ENCODE peak calls at places on chromosome 21, in seven cellular contexts. One of them, this sample, is unnamed.

GRCh38 chr21:42721341-42721824 is 68.0 kb downstream of the PDE9A start:
- DNase-seq in sigmoid colon: peak
- DNase-seq in IMR-90: no peak
- DNase-seq in lower leg skin: peak
- DNase-seq in gastrocnemius medialis: no peak
- DNase-seq in K562: no peak
- DNase-seq in esophagus muscularis mucosa: no peak
- DNase-seq in this sample: peak

GRCh38 chr21:41369105-41369914 is 7.5 kb downstream of the MX2 start:
- DNase-seq in sigmoid colon: peak
- DNase-seq in IMR-90: no peak
- DNase-seq in lower leg skin: peak
- DNase-seq in gastrocnemius medialis: no peak
- DNase-seq in K562: no peak
- DNase-seq in esophagus muscularis mucosa: no peak
- DNase-seq in this sample: no peak

GRCh38 chr21:14959343-14959742 is 105.5 kb downstream of the NRIP1 start:
- DNase-seq in sigmoid colon: no peak
- DNase-seq in IMR-90: peak
- DNase-seq in lower leg skin: no peak
- DNase-seq in gastrocnemius medialis: no peak
- DNase-seq in K562: no peak
- DNase-seq in esophagus muscularis mucosa: no peak
- DNase-seq in this sample: no peak

GRCh38 chr21:29812947-29813346 is 126.8 kb downstream of the GRIK1 start:
- DNase-seq in sigmoid colon: no peak
- DNase-seq in IMR-90: no peak
- DNase-seq in lower leg skin: no peak
- DNase-seq in gastrocnemius medialis: no peak
- DNase-seq in K562: no peak
- DNase-seq in esophagus muscularis mucosa: no peak
- DNase-seq in this sample: no peak

GRCh38 chr21:46057710-46058241 is 40.1 kb upstream of the COL6A2 start:
- DNase-seq in sigmoid colon: peak
- DNase-seq in IMR-90: no peak
- DNase-seq in lower leg skin: peak
- DNase-seq in gastrocnemius medialis: no peak
- DNase-seq in K562: no peak
- DNase-seq in esophagus muscularis mucosa: no peak
- DNase-seq in this sample: no peak

GRCh38 chr21:35696644-35697043 is 363.7 kb downstream of the SETD4 start:
- DNase-seq in sigmoid colon: no peak
- DNase-seq in IMR-90: no peak
- DNase-seq in lower leg skin: no peak
- DNase-seq in gastrocnemius medialis: no peak
- DNase-seq in K562: no peak
- DNase-seq in esophagus muscularis mucosa: no peak
- DNase-seq in this sample: no peak

GRCh38 chr21:46124926-46125845 is 27.3 kb downstream of the COL6A2 start:
- DNase-seq in sigmoid colon: peak
- DNase-seq in IMR-90: no peak
- DNase-seq in lower leg skin: peak
- DNase-seq in gastrocnemius medialis: peak
- DNase-seq in K562: no peak
- DNase-seq in esophagus muscularis mucosa: no peak
- DNase-seq in this sample: peak

GRCh38 chr21:19853061-19853460 is 1145.1 kb upstream of the NCAM2 start:
- DNase-seq in sigmoid colon: no peak
- DNase-seq in IMR-90: no peak
- DNase-seq in lower leg skin: no peak
- DNase-seq in gastrocnemius medialis: no peak
- DNase-seq in K562: no peak
- DNase-seq in esophagus muscularis mucosa: no peak
- DNase-seq in this sample: no peak

GRCh38 chr21:45596704-45597318 is 46.7 kb upstream of the PCBP3 start:
- DNase-seq in sigmoid colon: peak
- DNase-seq in IMR-90: peak
- DNase-seq in lower leg skin: peak
- DNase-seq in gastrocnemius medialis: peak
- DNase-seq in K562: peak
- DNase-seq in esophagus muscularis mucosa: no peak
- DNase-seq in this sample: peak

GRCh38 chr21:30072496-30072895 is 94.1 kb downstream of the CLDN17 start:
- DNase-seq in sigmoid colon: no peak
- DNase-seq in IMR-90: no peak
- DNase-seq in lower leg skin: no peak
- DNase-seq in gastrocnemius medialis: no peak
- DNase-seq in K562: no peak
- DNase-seq in esophagus muscularis mucosa: no peak
- DNase-seq in this sample: peak

GRCh38 chr21:42232176-42232825 is 13.4 kb downstream of the ABCG1 start:
- DNase-seq in sigmoid colon: peak
- DNase-seq in IMR-90: no peak
- DNase-seq in lower leg skin: no peak
- DNase-seq in gastrocnemius medialis: no peak
- DNase-seq in K562: no peak
- DNase-seq in esophagus muscularis mucosa: no peak
- DNase-seq in this sample: no peak

GRCh38 chr21:46594276-46594675 is 10.6 kb downstream of the S100B start:
- DNase-seq in sigmoid colon: no peak
- DNase-seq in IMR-90: no peak
- DNase-seq in lower leg skin: no peak
- DNase-seq in gastrocnemius medialis: no peak
- DNase-seq in K562: no peak
- DNase-seq in esophagus muscularis mucosa: no peak
- DNase-seq in this sample: no peak

GRCh38 chr21:34620084-34620665 is 5.3 kb upstream of the RCAN1 start:
- DNase-seq in sigmoid colon: no peak
- DNase-seq in IMR-90: no peak
- DNase-seq in lower leg skin: peak
- DNase-seq in gastrocnemius medialis: no peak
- DNase-seq in K562: no peak
- DNase-seq in esophagus muscularis mucosa: no peak
- DNase-seq in this sample: no peak

GRCh38 chr21:33029512-33029921 is 3.8 kb downstream of the OLIG2 start:
- DNase-seq in sigmoid colon: peak
- DNase-seq in IMR-90: no peak
- DNase-seq in lower leg skin: peak
- DNase-seq in gastrocnemius medialis: no peak
- DNase-seq in K562: no peak
- DNase-seq in esophagus muscularis mucosa: no peak
- DNase-seq in this sample: no peak

GRCh38 chr21:42997053-42997452 is 22.7 kb downstream of the PKNOX1 start:
- DNase-seq in sigmoid colon: peak
- DNase-seq in IMR-90: peak
- DNase-seq in lower leg skin: no peak
- DNase-seq in gastrocnemius medialis: no peak
- DNase-seq in K562: no peak
- DNase-seq in esophagus muscularis mucosa: no peak
- DNase-seq in this sample: peak

GRCh38 chr21:17270234-17270633 is 242.6 kb upstream of the CXADR start:
- DNase-seq in sigmoid colon: peak
- DNase-seq in IMR-90: peak
- DNase-seq in lower leg skin: no peak
- DNase-seq in gastrocnemius medialis: peak
- DNase-seq in K562: peak
- DNase-seq in esophagus muscularis mucosa: no peak
- DNase-seq in this sample: peak

DNA sequence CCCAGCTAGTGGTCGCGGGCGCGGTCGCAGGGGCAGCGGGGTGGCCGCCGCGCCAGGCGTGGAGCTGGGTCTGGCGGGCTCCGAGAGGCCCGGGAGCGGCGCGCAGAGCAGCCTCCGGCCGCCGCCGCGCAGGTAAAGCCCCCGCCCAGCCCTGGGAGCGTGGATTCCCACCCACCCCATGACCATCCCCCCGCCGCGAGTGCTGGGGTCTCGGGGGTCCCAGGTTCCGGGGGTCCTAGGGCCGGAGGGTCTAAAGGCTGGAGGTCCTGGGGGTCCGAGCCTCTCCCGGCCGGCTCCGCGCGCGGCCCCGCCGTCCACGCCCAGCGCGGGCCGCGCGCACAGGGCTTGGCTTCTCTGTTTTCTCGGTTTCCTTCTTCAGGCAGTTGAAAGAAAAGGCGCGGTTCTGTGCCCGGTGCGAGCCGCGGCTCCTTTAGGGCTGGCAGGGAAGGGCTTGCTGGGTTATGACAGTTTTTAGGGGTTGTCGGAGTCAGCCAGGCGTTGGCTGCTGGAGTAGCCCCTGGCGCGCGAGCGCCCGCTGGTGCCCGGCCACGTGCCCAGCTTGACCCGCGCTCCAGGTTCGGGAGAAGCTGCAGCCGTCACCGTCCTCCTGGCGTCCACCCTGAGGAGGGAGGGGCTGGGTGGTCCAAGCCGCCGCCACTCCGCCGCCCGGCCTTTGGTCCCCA is 355 bp downstream of the LRRC3 start:
- DNase-seq in sigmoid colon: peak
- DNase-seq in IMR-90: no peak
- DNase-seq in lower leg skin: no peak
- DNase-seq in gastrocnemius medialis: no peak
- DNase-seq in K562: peak
- DNase-seq in esophagus muscularis mucosa: no peak
- DNase-seq in this sample: peak
- TF ChIP-seq POLR2A in sigmoid colon: no peak
- TF ChIP-seq POLR2A in IMR-90: no peak
- TF ChIP-seq POLR2A in lower leg skin: no peak
- TF ChIP-seq POLR2A in gastrocnemius medialis: no peak
- TF ChIP-seq POLR2A in K562: no peak
- TF ChIP-seq POLR2A in esophagus muscularis mucosa: no peak
- TF ChIP-seq POLR2A in this sample: no peak

GRCh38 chr21:37562920-37563640 is 196.5 kb downstream of the DYRK1A start:
- DNase-seq in sigmoid colon: peak
- DNase-seq in IMR-90: no peak
- DNase-seq in lower leg skin: peak
- DNase-seq in gastrocnemius medialis: peak
- DNase-seq in K562: peak
- DNase-seq in esophagus muscularis mucosa: peak
- DNase-seq in this sample: peak
- H3K4me3 ChIP-seq in sigmoid colon: peak
- H3K4me3 ChIP-seq in IMR-90: peak
- H3K4me3 ChIP-seq in lower leg skin: peak
- H3K4me3 ChIP-seq in gastrocnemius medialis: peak
- H3K4me3 ChIP-seq in K562: peak
- H3K4me3 ChIP-seq in esophagus muscularis mucosa: peak
- H3K4me3 ChIP-seq in this sample: peak

DNA sequence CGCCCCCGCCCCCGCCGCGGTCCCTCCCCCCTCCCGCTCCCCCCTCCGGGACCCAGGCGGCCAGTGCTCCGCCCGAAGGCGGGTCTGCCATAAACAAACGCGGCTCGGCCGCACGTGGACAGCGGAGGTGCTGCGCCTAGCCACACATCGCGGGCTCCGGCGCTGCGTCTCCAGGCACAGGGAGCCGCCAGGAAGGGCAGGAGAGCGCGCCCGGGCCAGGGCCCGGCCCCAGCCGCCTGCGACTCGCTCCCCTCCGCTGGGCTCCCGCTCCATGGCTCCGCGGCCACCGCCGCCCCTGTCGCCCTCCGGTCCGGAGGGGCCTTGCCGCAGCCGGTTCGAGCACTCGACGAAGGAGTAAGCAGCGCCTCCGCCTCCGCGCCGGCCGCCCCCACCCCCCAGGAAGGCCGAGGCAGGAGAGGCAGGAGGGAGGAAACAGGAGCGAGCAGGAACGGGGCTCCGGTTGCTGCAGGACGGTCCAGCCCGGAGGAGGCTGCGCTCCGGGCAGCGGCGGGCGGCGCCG is at the start of gene SIM2:
- DNase-seq in sigmoid colon: no peak
- DNase-seq in IMR-90: peak
- DNase-seq in lower leg skin: no peak
- DNase-seq in gastrocnemius medialis: peak
- DNase-seq in K562: no peak
- DNase-seq in esophagus muscularis mucosa: no peak
- DNase-seq in this sample: peak
- TF ChIP-seq POLR2A in sigmoid colon: no peak
- TF ChIP-seq POLR2A in IMR-90: no peak
- TF ChIP-seq POLR2A in lower leg skin: no peak
- TF ChIP-seq POLR2A in gastrocnemius medialis: peak
- TF ChIP-seq POLR2A in K562: no peak
- TF ChIP-seq POLR2A in esophagus muscularis mucosa: no peak
- TF ChIP-seq POLR2A in this sample: no peak

GRCh38 chr21:26007911-26008579 is 162.5 kb downstream of the APP start:
- DNase-seq in sigmoid colon: no peak
- DNase-seq in IMR-90: peak
- DNase-seq in lower leg skin: no peak
- DNase-seq in gastrocnemius medialis: no peak
- DNase-seq in K562: no peak
- DNase-seq in esophagus muscularis mucosa: no peak
- DNase-seq in this sample: no peak
- H3K4me3 ChIP-seq in sigmoid colon: no peak
- H3K4me3 ChIP-seq in IMR-90: no peak
- H3K4me3 ChIP-seq in lower leg skin: no peak
- H3K4me3 ChIP-seq in gastrocnemius medialis: no peak
- H3K4me3 ChIP-seq in K562: no peak
- H3K4me3 ChIP-seq in esophagus muscularis mucosa: peak
- H3K4me3 ChIP-seq in this sample: no peak

GRCh38 chr21:44329971-44330681 is 9.1 kb downstream of the CFAP410 start:
- DNase-seq in sigmoid colon: no peak
- DNase-seq in IMR-90: no peak
- DNase-seq in lower leg skin: no peak
- DNase-seq in gastrocnemius medialis: no peak
- DNase-seq in K562: no peak
- DNase-seq in esophagus muscularis mucosa: no peak
- DNase-seq in this sample: no peak
- TF ChIP-seq POLR2A in sigmoid colon: no peak
- TF ChIP-seq POLR2A in IMR-90: no peak
- TF ChIP-seq POLR2A in lower leg skin: no peak
- TF ChIP-seq POLR2A in gastrocnemius medialis: no peak
- TF ChIP-seq POLR2A in K562: peak
- TF ChIP-seq POLR2A in esophagus muscularis mucosa: no peak
- TF ChIP-seq POLR2A in this sample: no peak

This sample was measured in adrenal gland.